ENCODE peak calls at places on chromosomes 13 and 19, in ten cellular contexts. H is sigmoid colon, Y is stomach, J is MM.1S, B is lower lobe of right lung, A is left ventricle myocardium inferior, E is cardiac muscle cell, M is tibial artery, T is PC-9, G is fibroblast of lung. F is an unnamed sample.

GRCh38 chr19:13118424-13119193 is 545 bp downstream of the NACC1 start:
- DNase-seq in G (peak), Y (peak), H (peak), E (peak), A (peak), M (no peak), B (peak), J (peak), T (peak), F (peak)

GRCh38 chr19:38663957-38664502 is 16.6 kb downstream of the ACTN4 start:
- DNase-seq in Y (no peak), H (peak), M (peak), A (peak), G (no peak), B (no peak), T (no peak), J (no peak), E (no peak), F (no peak)

GRCh38 chr13:83622422-83622784 is 259.9 kb downstream of the SLITRK1 start:
- DNase-seq in H (no peak), B (no peak), A (no peak), G (peak), T (no peak), E (no peak), Y (no peak), J (no peak), M (no peak), F (peak)

GRCh38 chr13:78147905-78148304 is 229.3 kb upstream of the EDNRB start:
- DNase-seq in Y (no peak), E (no peak), G (peak), M (no peak), A (no peak), B (no peak), H (no peak), T (no peak), J (no peak), F (peak)

GRCh38 chr19:51489113-51489512 is 10.8 kb downstream of the CEACAM18 start:
- DNase-seq in A (no peak), Y (no peak), M (no peak), H (no peak), G (no peak), T (no peak), B (no peak), E (no peak), J (no peak), F (no peak)

GRCh38 chr13:20145521-20145920 is 15.3 kb downstream of the GJA3 start:
- DNase-seq in A (no peak), E (no peak), G (no peak), J (no peak), M (no peak), H (no peak), B (no peak), Y (no peak), T (no peak), F (no peak)

GRCh38 chr13:73677041-73677589 is 457.1 kb downstream of the KLF12 start:
- DNase-seq in E (no peak), T (peak), B (no peak), A (no peak), Y (no peak), H (no peak), G (peak), J (no peak), M (no peak), F (peak)

GRCh38 chr13:76421011-76421410 is 465.2 kb downstream of the KCTD12 start:
- DNase-seq in M (no peak), G (no peak), A (no peak), E (no peak), B (peak), H (no peak), Y (no peak), T (no peak), J (no peak), F (no peak)

GRCh38 chr19:13034636-13035035 is 39.4 kb downstream of the NFIX start:
- DNase-seq in G (no peak), J (no peak), H (no peak), Y (no peak), M (peak), T (no peak), B (no peak), A (no peak), E (no peak), F (no peak)

GRCh38 chr19:50794778-50795664 is 4.8 kb downstream of the ACP4 start:
- DNase-seq in B (no peak), J (no peak), M (no peak), E (no peak), Y (no peak), T (peak), A (no peak), H (no peak), G (no peak), F (no peak)

GRCh38 chr19:35745328-35746086 is at the start of the genes PSENEN and U2AF1L4:
- DNase-seq in E (peak), B (peak), J (peak), G (peak), Y (peak), T (peak), H (peak), A (peak), M (peak), F (peak)

GRCh38 chr13:68550330-68550729 is 1320.2 kb upstream of the PCDH9 start:
- DNase-seq in G (no peak), J (no peak), M (no peak), T (no peak), E (no peak), Y (no peak), B (no peak), H (no peak), A (no peak), F (no peak)

GRCh38 chr13:24713022-24713421 is 32.8 kb downstream of the ATP12A start:
- DNase-seq in T (no peak), B (no peak), E (peak), A (peak), M (no peak), Y (peak), J (no peak), H (no peak), G (peak), F (no peak)

GRCh38 chr13:112792511-112792910 is 102.7 kb downstream of the ATP11A start:
- DNase-seq in H (no peak), B (no peak), A (no peak), J (no peak), M (no peak), Y (peak), T (no peak), E (no peak), G (no peak), F (no peak)

GRCh38 chr13:57311009-57311586 is 144.1 kb downstream of the PRR20E start:
- DNase-seq in M (no peak), B (no peak), G (no peak), H (no peak), J (no peak), Y (no peak), E (no peak), A (no peak), T (no peak), F (no peak)

GRCh38 chr19:42295831-42296525 is 6.0 kb upstream of the PRR19 start:
- DNase-seq in B (peak), J (peak), G (peak), E (peak), T (peak), M (peak), Y (peak), H (peak), A (peak), F (peak)

GRCh38 chr19:55325172-55325571 is at the start of gene TMEM150B:
- DNase-seq in M (no peak), H (no peak), B (no peak), G (no peak), Y (no peak), E (no peak), A (no peak), T (no peak), J (peak), F (no peak)

GRCh38 chr19:3617463-3617862 is 9.1 kb downstream of the CACTIN start:
- DNase-seq in B (no peak), G (no peak), M (no peak), H (no peak), T (no peak), J (peak), Y (peak), E (no peak), A (no peak), F (no peak)

GRCh38 chr19:1045247-1045603 is 5.3 kb downstream of the ABCA7 start:
- DNase-seq in G (no peak), Y (peak), T (peak), H (no peak), M (no peak), E (no peak), J (peak), A (no peak), B (no peak), F (no peak)

GRCh38 chr19:47226426-47227346 is 4.3 kb downstream of the BBC3 start:
- DNase-seq in T (peak), B (peak), E (peak), H (peak), G (peak), Y (peak), J (peak), M (peak), A (peak), F (peak)

GRCh38 chr19:30696514-30696913 is 324.3 kb downstream of the ZNF536 start:
- DNase-seq in M (peak), H (peak), B (no peak), G (no peak), J (peak), Y (no peak), A (no peak), T (no peak), E (peak), F (no peak)

GRCh38 chr19:30692517-30692870 is 320.3 kb downstream of the ZNF536 start:
- DNase-seq in G (no peak), J (no peak), M (no peak), Y (no peak), A (no peak), B (no peak), H (peak), T (no peak), E (no peak), F (no peak)

GRCh38 chr19:30693179-30693578 is 321.0 kb downstream of the ZNF536 start:
- DNase-seq in T (no peak), B (no peak), H (no peak), A (no peak), J (no peak), Y (no peak), G (no peak), E (no peak), M (no peak), F (no peak)

GRCh38 chr19:30694156-30694555 is 322.0 kb downstream of the ZNF536 start:
- DNase-seq in T (no peak), G (no peak), H (peak), A (no peak), J (no peak), M (no peak), Y (no peak), B (no peak), E (no peak), F (no peak)

GRCh38 chr19:30695171-30695875 is 323.1 kb downstream of the ZNF536 start:
- DNase-seq in B (no peak), Y (no peak), E (peak), G (no peak), T (no peak), J (no peak), A (no peak), H (peak), M (no peak), F (no peak)
- TF ChIP-seq CTCF in B (no peak), Y (no peak), E (no peak), G (no peak), T (no peak), J (peak), A (peak), H (no peak), M (no peak), F (no peak)

GRCh38 chr19:19588546-19588945 is 29.9 kb downstream of the PBX4 start:
- DNase-seq in A (no peak), J (no peak), H (no peak), G (no peak), Y (no peak), T (no peak), B (no peak), E (no peak), M (no peak), F (no peak)
- H3K27ac ChIP-seq in A (no peak), J (no peak), H (no peak), G (no peak), Y (no peak), T (no peak), B (no peak), E (no peak), M (no peak), F (no peak)

GRCh38 chr19:29119582-29119981 is 93.4 kb downstream of the UQCRFS1 start:
- DNase-seq in T (no peak), B (no peak), E (peak), M (peak), G (no peak), Y (no peak), J (no peak), H (no peak), A (no peak), F (no peak)
- TF ChIP-seq CTCF in T (no peak), B (no peak), E (peak), M (no peak), G (no peak), Y (no peak), J (no peak), H (no peak), A (peak), F (no peak)

GRCh38 chr19:54178581-54179261 is 5.8 kb upstream of the TMC4 start:
- DNase-seq in B (no peak), A (no peak), J (no peak), Y (peak), G (no peak), H (no peak), T (no peak), E (peak), M (no peak), F (no peak)

GRCh38 chr19:54179921-54180452 is 7.0 kb upstream of the TMC4 start:
- DNase-seq in G (peak), T (no peak), A (no peak), M (no peak), J (no peak), Y (peak), H (no peak), B (peak), E (peak), F (no peak)

GRCh38 chr19:54179262-54179587 is 6.3 kb upstream of the TMC4 start:
- DNase-seq in J (no peak), M (no peak), G (no peak), E (no peak), A (no peak), T (no peak), B (no peak), Y (no peak), H (no peak), F (no peak)

GRCh38 chr19:54183431-54183830 is 5.9 kb downstream of the MBOAT7 start:
- DNase-seq in M (no peak), B (peak), Y (no peak), J (no peak), A (no peak), T (no peak), E (no peak), H (no peak), G (no peak), F (no peak)

GRCh38 chr19:54180691-54181091 is 7.7 kb upstream of the TMC4 start:
- DNase-seq in J (no peak), Y (no peak), M (no peak), G (no peak), H (no peak), B (peak), A (no peak), E (no peak), T (no peak), F (no peak)
- H3K27ac ChIP-seq in J (no peak), Y (no peak), M (no peak), G (peak), H (no peak), B (no peak), A (no peak), E (peak), T (no peak), F (no peak)

F was measured in RWPE1.